ENCODE peak calls at places on chromosome 16, in four cellular contexts. F is CD4-positive, alpha-beta T cell; X is endodermal cell; M is CD4-positive, alpha-beta memory T cell. C is an unnamed sample.
A peak's percentile ranks its signal among the peaks of the same experiment; 100 is the strongest.

GRCh38 chr16:80974649-80975376 is 31.9 kb downstream of the CMC2 start:
- DNase-seq in M (no peak), F (no peak), X (peak; percentile 73), C (no peak)

GRCh38 chr16:2516391-2517240 is 2.9 kb downstream of the ATP6V0C start:
- DNase-seq in M (no peak), X (peak; percentile 47), F (no peak), C (no peak)

GRCh38 chr16:12971216-12971615 is 69.8 kb downstream of the SHISA9 start:
- DNase-seq in M (no peak), X (peak; percentile 56), F (no peak), C (no peak)

GRCh38 chr16:66961065-66961744 is at the start of gene CES3:
- DNase-seq in F (peak; percentile 49), M (peak; percentile 36), X (peak; percentile 96), C (no peak)

GRCh38 chr16:88965826-88966480 is 11.1 kb downstream of the CBFA2T3 start:
- DNase-seq in F (no peak), X (no peak), M (no peak), C (no peak)

GRCh38 chr16:3819741-3820724 is 60.5 kb downstream of the CREBBP start:
- DNase-seq in M (peak; percentile 41), F (no peak), X (no peak), C (peak; percentile 40)

GRCh38 chr16:1929578-1930337 is 11.5 kb upstream of the HS3ST6 start:
- DNase-seq in X (peak; percentile 96), F (peak; percentile 90), M (peak; percentile 91), C (no peak)

GRCh38 chr16:23207485-23207884 is 24.9 kb downstream of the SCNN1G start:
- DNase-seq in X (no peak), M (no peak), F (no peak), C (no peak)

GRCh38 chr16:82995286-82995926 is 368.6 kb downstream of the CDH13 start:
- DNase-seq in F (no peak), M (no peak), X (no peak), C (no peak)

GRCh38 chr16:27385398-27385797 is 16.6 kb upstream of the IL21R start:
- DNase-seq in M (no peak), F (no peak), X (no peak), C (no peak)

GRCh38 chr16:23518435-23518891 is 8.2 kb upstream of the GGA2 start:
- DNase-seq in X (no peak), F (no peak), M (no peak), C (no peak)

GRCh38 chr16:1539720-1540555 is 6.5 kb downstream of the TMEM204 start:
- DNase-seq in X (no peak), M (no peak), F (no peak), C (no peak)

GRCh38 chr16:52247737-52248136 is 299.2 kb downstream of the TOX3 start:
- DNase-seq in X (no peak), M (no peak), F (no peak), C (no peak)

GRCh38 chr16:82067042-82067809 is 32.2 kb downstream of the HSD17B2 start:
- DNase-seq in X (no peak), M (no peak), F (no peak), C (no peak)

GRCh38 chr16:75455677-75456076 is 8.8 kb downstream of the TMEM170A start:
- DNase-seq in X (peak; percentile 42), M (no peak), F (no peak), C (no peak)

GRCh38 chr16:49528035-49528434 is 154.4 kb downstream of the C16orf78 start:
- DNase-seq in X (no peak), M (no peak), F (peak; percentile 6), C (no peak)

GRCh38 chr16:53509906-53510703 is 7.1 kb upstream of the AKTIP start:
- DNase-seq in X (peak; percentile 88), F (peak; percentile 34), M (peak; percentile 60), C (no peak)

GRCh38 chr16:74922150-74923138 is 62.5 kb downstream of the WDR59 start:
- DNase-seq in F (no peak), M (no peak), X (no peak), C (no peak)

GRCh38 chr16:58862334-58863024 is 128.4 kb upstream of the GOT2 start:
- DNase-seq in F (no peak), M (no peak), X (peak; percentile 72), C (no peak)

GRCh38 chr16:87560428-87561199 is 41.7 kb upstream of the JPH3 start:
- DNase-seq in F (no peak), X (peak; percentile 92), M (no peak), C (no peak)

GRCh38 chr16:80092686-80093085 is 448.1 kb upstream of the DYNLRB2 start:
- DNase-seq in X (no peak), M (no peak), F (no peak), C (no peak)

GRCh38 chr16:71311553-71312158 is 22.5 kb upstream of the CMTR2 start:
- DNase-seq in X (peak; percentile 84), F (no peak), M (peak; percentile 23), C (no peak)

GRCh38 chr16:56950051-56950450 is 11.7 kb upstream of the CETP start:
- DNase-seq in X (no peak), M (no peak), F (no peak), C (no peak)
- H3K27ac ChIP-seq in X (no peak overlapping the region), M (no peak overlapping the region), F (no peak overlapping the region), C (no peak overlapping the region)

GRCh38 chr16:31032736-31033708 is at the start of gene STX4:
- DNase-seq in M (peak; percentile 98), X (peak; percentile 98), F (peak; percentile 97), C (peak; percentile 70)

GRCh38 chr16:31038993-31039392 is 5.6 kb downstream of the STX4 start:
- DNase-seq in X (no peak), M (no peak), F (no peak), C (no peak)

GRCh38 chr16:31029272-31029671 is 4.1 kb upstream of the STX4 start:
- DNase-seq in X (no peak), M (no peak), F (no peak), C (no peak)

GRCh38 chr16:31033709-31034492 is 543 bp downstream of the STX4 start:
- DNase-seq in F (peak; percentile 82), M (peak; percentile 82), X (peak; percentile 93), C (peak; percentile 24)
- H3K27ac ChIP-seq in F (peak overlapping the region; percentile 93), M (peak overlapping the region; percentile 86), X (no peak overlapping the region), C (peak overlapping the region; percentile 72)

GRCh38 chr16:10827691-10828341 is 9.2 kb upstream of the TVP23A start:
- DNase-seq in X (no peak), F (no peak), M (no peak), C (no peak)
- H3K27ac ChIP-seq in X (no peak overlapping the region), F (no peak overlapping the region), M (no peak overlapping the region), C (peak overlapping the region; percentile 53)

GRCh38 chr16:31713945-31714898 is 159.4 kb upstream of the ZNF267 start:
- DNase-seq in M (no peak), X (peak; percentile 90), F (no peak), C (no peak)
- H3K27ac ChIP-seq in M (peak overlapping the region; percentile 91), X (peak overlapping the region; percentile 97), F (peak overlapping the region; percentile 83), C (peak overlapping the region; percentile 76)

DNA sequence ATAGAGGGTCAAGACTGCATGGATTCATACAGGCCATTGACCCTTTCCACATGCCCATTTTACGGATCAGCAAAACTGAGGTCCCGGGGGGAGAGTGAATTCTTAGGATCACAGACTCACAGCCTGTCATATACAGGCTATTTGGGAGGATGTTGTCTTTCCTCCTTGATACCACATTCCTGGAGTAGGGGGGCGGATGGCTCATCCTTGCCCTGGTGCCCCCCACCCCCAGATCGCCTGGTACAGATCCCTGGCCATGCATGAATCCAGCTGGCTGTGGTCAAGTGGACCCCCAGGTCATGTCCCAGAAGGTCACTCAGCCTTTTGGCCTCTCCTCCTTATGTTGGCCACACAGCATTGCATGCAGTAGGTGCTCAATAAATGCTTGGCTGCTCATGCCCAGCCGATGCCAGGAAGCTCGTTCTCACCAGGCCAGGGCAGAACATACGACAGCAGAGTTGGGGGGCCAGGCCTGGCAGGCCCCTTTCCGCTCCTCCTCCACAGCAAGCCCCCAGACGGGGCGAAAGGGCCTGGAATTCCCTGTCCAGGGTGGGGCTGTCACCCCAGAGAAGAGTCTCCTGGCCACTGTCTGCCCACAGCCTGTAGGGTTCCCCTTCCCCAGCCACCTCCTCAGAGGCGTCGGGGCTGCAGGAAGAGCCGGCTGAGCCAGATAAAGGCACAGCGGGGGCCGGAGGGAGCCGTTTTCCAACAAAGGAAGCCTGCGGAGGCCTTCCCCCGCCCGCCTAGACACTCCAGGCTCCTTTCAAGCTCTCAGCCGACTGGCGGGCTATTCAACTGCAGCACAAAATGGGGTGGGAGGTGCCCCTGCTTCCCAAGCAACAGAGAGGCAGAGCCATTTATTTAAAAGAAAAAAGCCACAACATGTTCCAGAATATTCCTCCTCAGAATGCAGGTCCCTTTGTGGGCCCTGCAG is 215.7 kb upstream of the CIBAR2 start:
- DNase-seq in F (no peak), X (peak; percentile 98), M (no peak), C (no peak)
- H3K27ac ChIP-seq in F (no peak overlapping the region), X (peak overlapping the region; percentile 99), M (no peak overlapping the region), C (no peak overlapping the region)

GRCh38 chr16:61146429-61146828 is 889.8 kb downstream of the CDH8 start:
- DNase-seq in X (no peak), F (no peak), M (no peak), C (no peak)
- H3K27ac ChIP-seq in X (no peak overlapping the region), F (no peak overlapping the region), M (no peak overlapping the region), C (no peak overlapping the region)

C was measured in epithelial cell of prostate.